ENCODE peak calls at places on chromosome 10, in eight cellular contexts. B is Peyer's patch, Z is OCI-LY7, G is mesendoderm, I is gastrocnemius medialis, H is transverse colon, P is A549, A is heart left ventricle. W is an unnamed sample.

GRCh38 chr10:102555781-102556328 is 52.1 kb downstream of the SUFU start:
- DNase-seq in B (peak; percentile 10), Z (no peak), G (no peak), I (peak; percentile 87), H (no peak), P (no peak), A (no peak), W (no peak)

GRCh38 chr10:101995451-101996063 is 60.4 kb downstream of the ARMH3 start:
- DNase-seq in B (no peak), Z (no peak), G (no peak), I (no peak), H (no peak), P (no peak), A (no peak), W (no peak)

GRCh38 chr10:126448091-126448490 is 59.8 kb upstream of the ADAM12 start:
- DNase-seq in B (no peak), Z (no peak), G (no peak), I (no peak), H (no peak), P (no peak), A (no peak), W (no peak)

GRCh38 chr10:44947356-44948152 is 12.0 kb upstream of the RASSF4 start:
- DNase-seq in B (no peak), Z (no peak), G (peak; percentile 37), I (no peak), H (no peak), P (no peak), A (no peak), W (no peak)

GRCh38 chr10:34351161-34351560 is 463.9 kb downstream of the PARD3 start:
- DNase-seq in B (no peak), Z (no peak), G (no peak), I (no peak), H (no peak), P (no peak), A (no peak), W (no peak)

GRCh38 chr10:127907411-127908105 is 655 bp downstream of the PTPRE start:
- DNase-seq in B (no peak), Z (no peak), G (no peak), I (no peak), H (peak; percentile 44), P (no peak), A (peak; percentile 62), W (no peak)

GRCh38 chr10:1242975-1243374 is 186.8 kb downstream of the WDR37 start:
- DNase-seq in B (no peak), Z (no peak), G (peak; percentile 28), I (no peak), H (no peak), P (no peak), A (no peak), W (no peak)

GRCh38 chr10:118045842-118046490 is 775 bp downstream of the RAB11FIP2 start:
- DNase-seq in B (peak; percentile 67), Z (peak; percentile 42), G (peak; percentile 70), I (peak; percentile 59), H (peak; percentile 33), P (peak; percentile 16), A (peak; percentile 38), W (peak; percentile 58)

GRCh38 chr10:107546239-107546638 is 381.7 kb upstream of the SORCS1 start:
- DNase-seq in B (no peak), Z (no peak), G (peak; percentile 19), I (no peak), H (no peak), P (no peak), A (no peak), W (no peak)

GRCh38 chr10:69721690-69722310 is 79.9 kb upstream of the COL13A1 start:
- DNase-seq in B (no peak), Z (no peak), G (peak; percentile 97), I (peak; percentile 79), H (no peak), P (no peak), A (peak; percentile 81), W (no peak)

GRCh38 chr10:73244866-73245477 is 2.1 kb downstream of the DNAJC9 start:
- DNase-seq in B (no peak), Z (peak; percentile 72), G (no peak), I (no peak), H (no peak), P (no peak), A (no peak), W (no peak)

GRCh38 chr10:24718031-24718855 is 5.4 kb downstream of the ARHGAP21 start:
- DNase-seq in B (no peak), Z (no peak), G (no peak), I (no peak), H (no peak), P (peak; percentile 46), A (no peak), W (no peak)

GRCh38 chr10:132600416-132600815 is 62.8 kb downstream of the INPP5A start:
- DNase-seq in B (peak; percentile 3), Z (no peak), G (no peak), I (no peak), H (no peak), P (no peak), A (no peak), W (no peak)

GRCh38 chr10:29806350-29806788 is 171.6 kb upstream of the SVIL start:
- DNase-seq in B (no peak), Z (no peak), G (no peak), I (no peak), H (no peak), P (no peak), A (no peak), W (no peak)
- H3K27ac ChIP-seq in B (no peak overlapping the region), Z (no peak overlapping the region), G (no peak overlapping the region), I (peak overlapping the region; percentile 91), H (peak overlapping the region; percentile 70), P (peak overlapping the region; percentile 86), A (no peak overlapping the region), W (no peak overlapping the region)

GRCh38 chr10:71187600-71187999 is 24.8 kb upstream of the UNC5B start:
- DNase-seq in B (no peak), Z (no peak), G (no peak), I (no peak), H (no peak), P (no peak), A (peak; percentile 74), W (no peak)

GRCh38 chr10:71193516-71193915 is 18.9 kb upstream of the UNC5B start:
- DNase-seq in B (no peak), Z (no peak), G (no peak), I (no peak), H (no peak), P (no peak), A (no peak), W (peak; percentile 28)

GRCh38 chr10:71191459-71192113 is 20.8 kb upstream of the UNC5B start:
- DNase-seq in B (no peak), Z (no peak), G (peak; percentile 77), I (no peak), H (no peak), P (no peak), A (no peak), W (no peak)

GRCh38 chr10:71188201-71188600 is 24.2 kb upstream of the UNC5B start:
- DNase-seq in B (no peak), Z (no peak), G (no peak), I (no peak), H (no peak), P (no peak), A (no peak), W (no peak)

GRCh38 chr10:71191019-71191418 is 21.4 kb upstream of the UNC5B start:
- DNase-seq in B (no peak), Z (no peak), G (no peak), I (no peak), H (no peak), P (no peak), A (no peak), W (no peak)
- H3K27ac ChIP-seq in B (no peak overlapping the region), Z (no peak overlapping the region), G (no peak overlapping the region), I (no peak overlapping the region), H (no peak overlapping the region), P (no peak overlapping the region), A (no peak overlapping the region), W (no peak overlapping the region)

DNA sequence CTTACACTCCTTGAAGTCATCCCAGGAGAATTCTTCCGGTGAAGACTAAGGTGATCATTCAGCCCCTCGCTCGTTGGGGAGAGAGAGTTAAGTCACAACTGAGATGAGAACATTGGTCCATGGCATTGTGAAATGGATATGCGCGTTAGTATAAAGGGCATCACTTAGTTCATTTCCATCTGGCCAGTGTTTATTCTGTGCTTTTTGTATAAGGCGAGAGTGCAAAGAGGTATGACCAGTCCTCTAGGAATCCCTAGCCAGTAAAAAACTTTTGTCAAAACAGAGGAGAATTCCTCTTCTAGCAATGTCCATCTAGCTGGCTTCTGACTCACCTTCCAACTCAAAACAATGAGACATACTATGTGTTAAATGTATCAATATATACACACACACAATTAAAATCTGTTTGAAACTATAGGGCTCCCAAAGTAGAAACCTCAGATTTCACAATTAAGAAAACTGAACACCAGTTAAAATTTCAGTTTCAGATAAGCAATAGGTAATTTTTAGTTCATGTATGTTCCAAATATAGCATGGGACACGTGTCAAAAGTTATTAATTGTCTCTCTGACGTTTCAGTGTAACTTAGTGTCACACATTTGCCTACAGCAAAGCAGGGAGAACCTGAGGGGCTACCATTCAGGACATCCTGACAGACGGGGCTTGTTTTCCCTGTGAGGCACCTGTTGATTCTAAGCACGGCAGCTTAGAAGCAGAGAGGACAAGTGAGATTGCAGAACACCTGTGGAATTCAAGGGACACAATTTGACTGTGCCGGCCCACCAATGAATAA is 158.9 kb downstream of the KLF6 start:
- DNase-seq in B (no peak), Z (peak; percentile 91), G (no peak), I (no peak), H (peak; percentile 13), P (no peak), A (no peak), W (no peak)
- H3K27ac ChIP-seq in B (no peak overlapping the region), Z (peak overlapping the region; percentile 94), G (no peak overlapping the region), I (no peak overlapping the region), H (peak overlapping the region; percentile 15), P (no peak overlapping the region), A (no peak overlapping the region), W (no peak overlapping the region)

GRCh38 chr10:29998142-29998808 is 61.1 kb downstream of the JCAD start:
- DNase-seq in B (peak; percentile 87), Z (peak; percentile 71), G (peak; percentile 88), I (peak; percentile 86), H (peak; percentile 76), P (peak; percentile 85), A (peak; percentile 68), W (peak; percentile 63)

GRCh38 chr10:29996842-29997123 is 62.6 kb downstream of the JCAD start:
- DNase-seq in B (no peak), Z (no peak), G (no peak), I (no peak), H (no peak), P (no peak), A (no peak), W (no peak)

GRCh38 chr10:30002438-30003266 is 56.7 kb downstream of the JCAD start:
- DNase-seq in B (peak; percentile 79), Z (peak; percentile 51), G (peak; percentile 91), I (peak; percentile 88), H (peak; percentile 72), P (peak; percentile 76), A (peak; percentile 65), W (peak; percentile 66)

GRCh38 chr10:30006410-30006809 is 53.0 kb downstream of the JCAD start:
- DNase-seq in B (no peak), Z (no peak), G (no peak), I (no peak), H (no peak), P (no peak), A (no peak), W (no peak)

GRCh38 chr10:30000802-30001571 is 58.4 kb downstream of the JCAD start:
- DNase-seq in B (no peak), Z (no peak), G (no peak), I (peak; percentile 85), H (peak; percentile 26), P (no peak), A (peak; percentile 76), W (no peak)
- H3K27ac ChIP-seq in B (no peak overlapping the region), Z (no peak overlapping the region), G (no peak overlapping the region), I (peak overlapping the region; percentile 98), H (peak overlapping the region; percentile 80), P (peak overlapping the region; percentile 29), A (peak overlapping the region; percentile 64), W (no peak overlapping the region)

GRCh38 chr10:83545901-83546391 is 593.4 kb upstream of the GHITM start:
- DNase-seq in B (no peak), Z (no peak), G (peak; percentile 79), I (no peak), H (no peak), P (no peak), A (peak; percentile 58), W (no peak)
- H3K27ac ChIP-seq in B (no peak overlapping the region), Z (no peak overlapping the region), G (no peak overlapping the region), I (no peak overlapping the region), H (no peak overlapping the region), P (no peak overlapping the region), A (peak overlapping the region; percentile 73), W (no peak overlapping the region)